ENCODE peak calls at places on chromosomes 4 and X, in four cellular contexts. V, P, N and Z are unnamed samples.

GRCh38 chrX:14673764-14674163 is 144.4 kb downstream of the GLRA2 start:
- DNase-seq in V (peak), P (peak), N (no peak), Z (peak)

GRCh38 chrX:85004255-85004654 is 578 bp downstream of the APOOL start:
- DNase-seq in V (peak), P (no peak), N (no peak), Z (no peak)

GRCh38 chrX:40169193-40170086 is 71.7 kb upstream of the BCOR start:
- DNase-seq in V (peak), P (no peak), N (peak), Z (peak)

GRCh38 chr4:41183021-41183553 is 31.3 kb downstream of the APBB2 start:
- DNase-seq in V (no peak), P (no peak), N (no peak), Z (no peak)

GRCh38 chr4:75169020-75169814 is 236.3 kb downstream of the PARM1 start:
- DNase-seq in V (no peak), P (peak), N (no peak), Z (no peak)

GRCh38 chrX:48957477-48957826 is at the start of gene OTUD5:
- DNase-seq in V (no peak), P (peak), N (peak), Z (no peak)

GRCh38 chr4:23937173-23937572 is 47.3 kb upstream of the PPARGC1A start:
- DNase-seq in V (peak), P (no peak), N (no peak), Z (no peak)

GRCh38 chrX:116417968-116418367 is 18.4 kb upstream of the SLC6A14 start:
- DNase-seq in V (no peak), P (no peak), N (no peak), Z (no peak)

GRCh38 chr4:10622728-10623127 is 61.8 kb downstream of the CLNK start:
- DNase-seq in V (no peak), P (peak), N (no peak), Z (no peak)

GRCh38 chrX:9352683-9353430 is 112.0 kb upstream of the TBL1X start:
- DNase-seq in V (peak), P (no peak), N (no peak), Z (no peak)

GRCh38 chrX:10922158-10922557 is 189.0 kb upstream of the HCCS start:
- DNase-seq in V (peak), P (peak), N (no peak), Z (no peak)

GRCh38 chr4:119498520-119498919 is 130.1 kb downstream of the PDE5A start:
- DNase-seq in V (peak), P (no peak), N (no peak), Z (no peak)

GRCh38 chrX:132331532-132331931 is 112.3 kb upstream of the RAP2C start:
- DNase-seq in V (no peak), P (no peak), N (no peak), Z (no peak)

GRCh38 chr4:5785806-5786680 is 75.0 kb downstream of the EVC start:
- DNase-seq in V (peak), P (no peak), N (no peak), Z (peak)

GRCh38 chr4:144658908-144659307 is 13.0 kb downstream of the HHIP start:
- DNase-seq in V (peak), P (no peak), N (no peak), Z (no peak)

GRCh38 chr4:111362891-111363290 is 740.0 kb upstream of the PITX2 start:
- DNase-seq in V (peak), P (no peak), N (peak), Z (no peak)

GRCh38 chrX:154094833-154095232 is 2.7 kb downstream of the MECP2 start:
- DNase-seq in V (no peak), P (no peak), N (no peak), Z (no peak)

GRCh38 chrX:65985922-65986588 is 53.8 kb downstream of the VSIG4 start:
- DNase-seq in V (peak), P (peak), N (no peak), Z (peak)

GRCh38 chr4:74096265-74096980 is 2.6 kb downstream of the CXCL2 start:
- DNase-seq in V (no peak), P (no peak), N (no peak), Z (no peak)

GRCh38 chr4:8100696-8101095 is 57.9 kb downstream of the ABLIM2 start:
- DNase-seq in V (no peak), P (no peak), N (no peak), Z (no peak)

GRCh38 chr4:40367451-40367850 is 32.3 kb downstream of the CHRNA9 start:
- DNase-seq in V (no peak), P (no peak), N (no peak), Z (no peak)

GRCh38 chrX:109624641-109625311 is at the start of gene KCNE5:
- DNase-seq in V (no peak), P (peak), N (peak), Z (peak)

GRCh38 chrX:4382273-4382672 is 668.8 kb upstream of the PRKX start:
- DNase-seq in V (no peak), P (peak), N (no peak), Z (no peak)

GRCh38 chr4:2096073-2096609 is 37.0 kb downstream of the NAT8L start:
- DNase-seq in V (no peak), P (no peak), N (no peak), Z (no peak)

GRCh38 chr4:613126-613525 is 12.2 kb upstream of the PDE6B start:
- DNase-seq in V (no peak), P (no peak), N (no peak), Z (no peak)

GRCh38 chr4:138494931-138495330 is 252.8 kb upstream of the SLC7A11 start:
- DNase-seq in V (peak), P (peak), N (no peak), Z (peak)

GRCh38 chrX:10579753-10580060 is 40.7 kb downstream of the MID1 start:
- DNase-seq in V (peak), P (no peak), N (no peak), Z (no peak)

GRCh38 chrX:9885150-9885549 is 82.0 kb upstream of the CLDN34 start:
- DNase-seq in V (peak), P (peak), N (peak), Z (peak)

GRCh38 chr4:105946771-105947170 is 51.5 kb downstream of the NPNT start:
- DNase-seq in V (no peak), P (no peak), N (no peak), Z (no peak)